ENCODE peak calls at places on chromosomes 3 and 15, in ten cellular contexts. Q is AG20443, C is HS-27A, M is NCI-H510A treated with DMSO at 0.1 percent for 48 hours, R is cardiac muscle cell, D is IMR-90, H is mesendoderm, Y is psoas muscle, X is nucleus accumbens, B is fibroblast of mammary gland. W is an unnamed sample.

GRCh38 chr3:73614385-73614784 is 10.4 kb downstream of the PDZRN3 start:
- DNase-seq in Q (peak), D (peak), B (peak), R (no peak), M (no peak), C (no peak), H (peak), Y (no peak), X (no peak), W (no peak)

GRCh38 chr3:39099242-39099641 is 8.2 kb downstream of the GORASP1 start:
- DNase-seq in R (no peak), C (no peak), Q (no peak), X (no peak), B (no peak), M (no peak), D (no peak), H (no peak), Y (no peak), W (no peak)

GRCh38 chr3:158685151-158685550 is 12.7 kb upstream of the LXN start:
- DNase-seq in Y (no peak), Q (no peak), X (no peak), B (no peak), H (no peak), M (no peak), R (no peak), D (no peak), C (no peak), W (no peak)

GRCh38 chr3:114900908-114901307 is 246.2 kb downstream of the ZBTB20 start:
- DNase-seq in C (no peak), R (no peak), M (no peak), B (peak), Y (no peak), Q (no peak), H (no peak), D (no peak), X (no peak), W (no peak)

GRCh38 chr15:52292780-52293392 is 2.7 kb downstream of the MYO5C start:
- DNase-seq in C (no peak), Q (no peak), B (no peak), H (no peak), D (no peak), M (no peak), Y (no peak), R (no peak), X (no peak), W (no peak)

GRCh38 chr3:12884104-12884742 is 42.9 kb upstream of the RPL32 start:
- DNase-seq in Q (peak), X (peak), Y (peak), C (no peak), H (no peak), D (peak), M (no peak), R (no peak), B (no peak), W (no peak)

GRCh38 chr3:22713936-22714335 is 489.2 kb upstream of the UBE2E2 start:
- DNase-seq in H (no peak), X (no peak), D (peak), C (peak), Q (peak), Y (no peak), B (peak), R (no peak), M (no peak), W (peak)

GRCh38 chr3:78529601-78530000 is 1238.2 kb downstream of the ROBO1 start:
- DNase-seq in H (no peak), R (no peak), Q (no peak), M (no peak), Y (no peak), C (no peak), B (no peak), X (no peak), D (no peak), W (no peak)

GRCh38 chr3:124174463-124174862 is 182.5 kb upstream of the ROPN1 start:
- DNase-seq in R (peak), H (no peak), Q (no peak), M (peak), X (no peak), D (no peak), C (no peak), B (no peak), Y (no peak), W (no peak)

W was measured in SJSA1.